ENCODE peak calls at places on chromosomes 7 and 10, in seven cellular contexts. V, I, W, G, U, Z and H are unnamed samples.

GRCh38 chr7:117064688-117065087 is 111.4 kb downstream of the ST7 start:
- DNase-seq in V (no peak), I (no peak), W (no peak), G (no peak), U (no peak), Z (no peak), H (no peak)

GRCh38 chr7:149284343-149284742 is 22.3 kb downstream of the ZNF783 start:
- DNase-seq in V (no peak), I (no peak), W (no peak), G (no peak), U (no peak), Z (no peak), H (no peak)

GRCh38 chr7:129780257-129781127 is 169.0 kb downstream of the NRF1 start:
- DNase-seq in V (no peak), I (no peak), W (peak), G (peak), U (peak), Z (no peak), H (peak)

GRCh38 chr10:3668276-3668960 is 116.6 kb downstream of the KLF6 start:
- DNase-seq in V (no peak), I (peak), W (peak), G (peak), U (peak), Z (peak), H (peak)

GRCh38 chr10:12934777-12935176 is 66.7 kb downstream of the CCDC3 start:
- DNase-seq in V (no peak), I (no peak), W (no peak), G (peak), U (no peak), Z (peak), H (no peak)

GRCh38 chr7:38280707-38281106 is 7.3 kb upstream of the TARP start:
- DNase-seq in V (no peak), I (no peak), W (no peak), G (no peak), U (no peak), Z (no peak), H (no peak)

GRCh38 chr10:17290226-17290625 is 62.2 kb downstream of the VIM start:
- DNase-seq in V (no peak), I (no peak), W (no peak), G (peak), U (no peak), Z (peak), H (peak)

GRCh38 chr7:73521636-73522080 is 435 bp downstream of the BAZ1B start:
- DNase-seq in V (no peak), I (peak), W (peak), G (peak), U (no peak), Z (no peak), H (peak)

GRCh38 chr10:24432478-24433416 is 223.8 kb downstream of the KIAA1217 start:
- DNase-seq in V (no peak), I (no peak), W (no peak), G (no peak), U (no peak), Z (peak), H (peak)

GRCh38 chr7:81013036-81013435 is 94.2 kb upstream of the SEMA3C start:
- DNase-seq in V (no peak), I (no peak), W (no peak), G (peak), U (no peak), Z (peak), H (no peak)

GRCh38 chr10:93458821-93459257 is 23.3 kb downstream of the MYOF start:
- DNase-seq in V (no peak), I (no peak), W (peak), G (peak), U (no peak), Z (peak), H (peak)

GRCh38 chr7:63931057-63931600 is 67.5 kb upstream of the ZNF722 start:
- DNase-seq in V (no peak), I (no peak), W (no peak), G (no peak), U (peak), Z (no peak), H (no peak)

GRCh38 chr7:143048827-143049226 is 3.3 kb upstream of the OR6V1 start:
- DNase-seq in V (no peak), I (no peak), W (no peak), G (no peak), U (no peak), Z (peak), H (no peak)

GRCh38 chr10:115659616-115660015 is 566.5 kb downstream of the ATRNL1 start:
- DNase-seq in V (no peak), I (no peak), W (no peak), G (no peak), U (no peak), Z (peak), H (no peak)

GRCh38 chr10:114970515-114970914 is 32.5 kb downstream of the TRUB1 start:
- DNase-seq in V (no peak), I (peak), W (no peak), G (no peak), U (no peak), Z (no peak), H (no peak)

GRCh38 chr10:14173391-14173705 is 157.4 kb downstream of the FRMD4A start:
- DNase-seq in V (no peak), I (no peak), W (no peak), G (no peak), U (no peak), Z (peak), H (no peak)

GRCh38 chr7:43164757-43165156 is 52.3 kb downstream of the HECW1 start:
- DNase-seq in V (no peak), I (no peak), W (no peak), G (peak), U (no peak), Z (peak), H (no peak)

GRCh38 chr10:123885406-123886164 is 6.0 kb downstream of the CPXM2 start:
- DNase-seq in V (no peak), I (no peak), W (peak), G (no peak), U (no peak), Z (no peak), H (no peak)

GRCh38 chr10:9010093-9010492 is 955.6 kb downstream of the GATA3 start:
- DNase-seq in V (no peak), I (no peak), W (no peak), G (no peak), U (no peak), Z (no peak), H (no peak)

GRCh38 chr10:15877836-15878576 is 17.7 kb upstream of the MINDY3 start:
- DNase-seq in V (no peak), I (no peak), W (no peak), G (no peak), U (no peak), Z (no peak), H (peak)

GRCh38 chr10:69769395-69769989 is 32.2 kb upstream of the COL13A1 start:
- DNase-seq in V (no peak), I (no peak), W (no peak), G (peak), U (no peak), Z (peak), H (peak)

GRCh38 chr10:77671594-77672252 is 34.1 kb upstream of the KCNMA1 start:
- DNase-seq in V (no peak), I (no peak), W (no peak), G (no peak), U (no peak), Z (no peak), H (no peak)
- TF ChIP-seq CTCF in V (no peak), I (no peak), W (no peak), G (no peak), U (no peak), Z (no peak), H (no peak)

GRCh38 chr7:50791363-50791762 is 8.7 kb upstream of the GRB10 start:
- DNase-seq in V (no peak), I (no peak), W (no peak), G (no peak), U (no peak), Z (no peak), H (no peak)
- TF ChIP-seq CTCF in V (no peak), I (no peak), W (no peak), G (no peak), U (no peak), Z (no peak), H (no peak)

GRCh38 chr7:27705200-27705594 is 34.8 kb upstream of the TAX1BP1 start:
- DNase-seq in V (no peak), I (no peak), W (no peak), G (no peak), U (no peak), Z (no peak), H (no peak)

GRCh38 chr7:27704407-27705199 is 35.4 kb upstream of the TAX1BP1 start:
- DNase-seq in V (no peak), I (no peak), W (no peak), G (no peak), U (no peak), Z (peak), H (no peak)

GRCh38 chr7:27697861-27698430 is 35.3 kb upstream of the HIBADH start:
- DNase-seq in V (peak), I (no peak), W (no peak), G (no peak), U (peak), Z (peak), H (peak)

GRCh38 chr7:27699751-27700150 is 37.1 kb upstream of the HIBADH start:
- DNase-seq in V (no peak), I (no peak), W (no peak), G (no peak), U (no peak), Z (no peak), H (no peak)

DNA sequence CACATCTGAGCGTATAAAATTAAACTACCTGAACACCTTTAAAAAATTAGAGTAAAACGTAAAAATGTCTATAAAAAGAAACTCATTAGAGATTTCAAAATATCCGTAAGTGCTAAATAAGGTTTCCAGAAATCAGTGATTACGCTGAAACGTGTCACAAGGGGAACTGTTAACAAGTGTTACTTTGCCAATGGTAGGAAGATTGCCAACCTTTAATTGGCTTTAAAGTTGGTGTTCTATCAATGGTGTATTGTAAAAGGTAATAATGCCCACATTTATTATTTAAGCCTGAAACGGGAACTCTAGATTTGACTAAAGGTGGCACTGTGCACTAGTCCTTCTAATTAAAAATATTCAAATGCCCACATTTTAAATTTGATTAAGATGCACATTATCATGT is 37.8 kb upstream of the HIBADH start:
- DNase-seq in V (no peak), I (no peak), W (no peak), G (no peak), U (no peak), Z (no peak), H (no peak)
- TF ChIP-seq CTCF in V (peak), I (no peak), W (no peak), G (no peak), U (no peak), Z (no peak), H (no peak)

GRCh38 chr7:82247814-82248433 is 195.7 kb downstream of the CACNA2D1 start:
- DNase-seq in V (no peak), I (no peak), W (no peak), G (no peak), U (no peak), Z (peak), H (peak)
- TF ChIP-seq CTCF in V (peak), I (no peak), W (no peak), G (peak), U (no peak), Z (peak), H (peak)

DNA sequence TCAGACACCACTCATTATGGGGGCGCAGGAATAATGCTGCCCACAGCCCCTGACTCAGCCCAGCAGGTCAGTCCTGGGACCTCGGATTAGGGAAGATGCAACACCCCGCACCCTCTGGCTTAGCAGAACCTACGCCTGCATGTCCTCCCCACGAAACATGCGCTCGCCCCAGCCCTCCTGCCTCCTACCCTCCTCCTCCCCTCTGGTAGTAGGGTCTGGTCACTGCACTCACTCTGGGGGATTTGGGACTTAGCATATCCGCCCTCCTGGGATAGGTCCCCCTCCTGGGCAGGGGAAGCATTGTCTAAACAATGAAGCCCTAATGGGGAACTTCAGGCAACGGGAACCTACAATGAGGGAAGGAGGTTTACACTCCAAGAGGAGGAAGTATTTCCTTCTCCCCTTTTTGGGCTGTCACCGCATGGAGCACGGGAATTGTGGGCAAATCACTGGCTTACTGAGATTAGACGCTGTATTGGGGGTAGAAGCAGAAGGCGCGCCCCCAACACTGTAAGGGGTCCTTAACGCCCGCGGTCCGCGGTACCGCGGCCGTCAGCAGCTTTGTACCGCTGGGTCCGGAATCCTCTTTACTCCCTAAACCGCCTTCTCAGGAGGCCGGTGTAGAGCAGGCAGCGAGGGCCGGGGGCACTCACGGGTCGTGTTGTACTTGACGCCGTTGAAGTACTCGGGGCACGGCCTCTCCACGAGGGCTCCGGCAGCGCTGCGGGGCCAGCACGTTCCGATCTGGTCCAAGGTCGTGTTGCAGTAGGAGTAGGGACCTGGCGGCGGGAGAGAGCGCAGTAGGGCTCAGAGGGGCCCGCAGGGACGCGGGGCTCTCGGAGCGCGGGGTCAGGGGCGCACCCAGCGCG is 760 bp downstream of the CRHR2 start:
- DNase-seq in V (no peak), I (peak), W (no peak), G (no peak), U (no peak), Z (no peak), H (no peak)
- TF ChIP-seq CTCF in V (no peak), I (no peak), W (no peak), G (no peak), U (no peak), Z (no peak), H (no peak)

GRCh38 chr7:93799750-93800357 is 90.7 kb downstream of the TFPI2 start:
- DNase-seq in V (no peak), I (no peak), W (no peak), G (peak), U (no peak), Z (peak), H (no peak)
- TF ChIP-seq CTCF in V (peak), I (peak), W (peak), G (peak), U (peak), Z (peak), H (no peak)

GRCh38 chr10:106473129-106473528 is 691.4 kb downstream of the SORCS1 start:
- DNase-seq in V (no peak), I (no peak), W (no peak), G (no peak), U (no peak), Z (no peak), H (no peak)

GRCh38 chr10:106467506-106467905 is 697.0 kb downstream of the SORCS1 start:
- DNase-seq in V (no peak), I (no peak), W (no peak), G (no peak), U (no peak), Z (no peak), H (peak)
- TF ChIP-seq CTCF in V (no peak), I (no peak), W (no peak), G (no peak), U (no peak), Z (no peak), H (no peak)

GRCh38 chr10:116998172-116998571 is 6.8 kb downstream of the SHTN1 start:
- DNase-seq in V (no peak), I (no peak), W (no peak), G (no peak), U (no peak), Z (no peak), H (no peak)

GRCh38 chr10:116995648-116996047 is 9.3 kb downstream of the SHTN1 start:
- DNase-seq in V (no peak), I (no peak), W (no peak), G (no peak), U (no peak), Z (no peak), H (no peak)

GRCh38 chr10:116994113-116994890 is 10.7 kb downstream of the SHTN1 start:
- DNase-seq in V (no peak), I (no peak), W (no peak), G (no peak), U (no peak), Z (no peak), H (no peak)

GRCh38 chr10:116993610-116994009 is 11.4 kb downstream of the SHTN1 start:
- DNase-seq in V (no peak), I (no peak), W (no peak), G (no peak), U (no peak), Z (no peak), H (no peak)

DNA sequence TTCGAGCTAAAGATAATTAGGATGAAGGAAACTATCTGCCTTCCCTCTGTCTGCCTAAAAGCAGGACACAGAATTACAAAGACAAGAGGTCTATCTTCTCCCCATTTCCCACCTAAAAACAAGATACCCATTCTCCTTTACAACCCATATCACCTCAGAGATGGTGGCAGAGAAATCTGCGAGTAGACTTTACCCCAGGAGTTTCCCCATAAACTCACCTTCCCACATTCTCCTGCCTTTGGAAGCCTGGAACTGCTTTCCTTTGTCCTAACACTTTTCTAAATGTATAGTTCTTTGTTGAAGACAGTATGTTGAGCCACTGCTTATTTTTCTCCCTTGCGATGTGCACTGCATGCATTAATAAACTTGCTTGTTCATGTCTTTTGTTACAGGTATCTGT is 8.0 kb downstream of the SHTN1 start:
- DNase-seq in V (no peak), I (no peak), W (no peak), G (no peak), U (no peak), Z (no peak), H (no peak)
- TF ChIP-seq CTCF in V (no peak), I (no peak), W (no peak), G (no peak), U (no peak), Z (no peak), H (no peak)

GRCh38 chr7:100874577-100875355 is at the start of gene SRRT:
- DNase-seq in V (peak), I (peak), W (peak), G (peak), U (peak), Z (peak), H (peak)
- TF ChIP-seq CTCF in V (peak), I (peak), W (peak), G (no peak), U (peak), Z (peak), H (no peak)

DNA sequence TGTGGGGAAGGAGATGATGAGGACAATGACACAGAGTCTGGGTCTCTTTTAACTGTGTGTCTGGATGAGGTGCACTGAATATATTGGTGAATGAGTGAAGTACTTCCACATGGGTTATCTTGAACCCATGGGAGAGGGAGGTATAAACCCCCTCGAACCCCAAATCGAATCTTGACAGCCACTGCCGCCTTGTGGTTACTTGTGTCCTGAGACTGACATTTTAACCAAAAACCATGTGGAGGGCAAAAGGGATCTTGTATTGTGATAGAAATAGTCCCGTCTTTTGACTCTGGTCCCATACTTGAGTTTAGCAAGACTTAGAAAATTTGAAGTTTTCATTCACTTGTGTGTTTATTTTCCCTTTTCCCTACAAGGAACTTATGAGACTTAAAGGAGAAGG is 283.3 kb downstream of the PHTF2 start:
- DNase-seq in V (no peak), I (no peak), W (no peak), G (no peak), U (no peak), Z (no peak), H (no peak)
- TF ChIP-seq CTCF in V (no peak), I (peak), W (no peak), G (no peak), U (no peak), Z (no peak), H (no peak)